ENCODE peak calls at places on chromosome 4, in four cellular contexts. P is OCI-LY7, Q is coronary artery, O is choroid plexus epithelial cell. A is an unnamed sample.

GRCh38 chr4:47002593-47002992 is 9.2 kb upstream of the GABRA4 start:
- DNase-seq in P (no peak), Q (no peak), O (peak; percentile 72), A (no peak)

GRCh38 chr4:38160487-38161207 is 200.4 kb downstream of the PTTG2 start:
- DNase-seq in P (no peak), Q (peak; percentile 53), O (peak; percentile 98), A (no peak)

GRCh38 chr4:185755451-185755850 is 56.5 kb downstream of the SORBS2 start:
- DNase-seq in P (no peak), Q (no peak), O (no peak), A (no peak)

GRCh38 chr4:120990246-120990645 is 67.7 kb upstream of the PRDM5 start:
- DNase-seq in P (no peak), Q (no peak), O (no peak), A (no peak)

GRCh38 chr4:3636628-3637320 is 104.6 kb upstream of the LRPAP1 start:
- DNase-seq in P (no peak), Q (no peak), O (no peak), A (no peak)

GRCh38 chr4:184762100-184762499 is 28.2 kb upstream of the CENPU start:
- DNase-seq in P (peak; percentile 12), Q (no peak), O (no peak), A (no peak)

GRCh38 chr4:7660176-7660540 is 225.4 kb upstream of the PSAPL1 start:
- DNase-seq in P (no peak), Q (no peak), O (no peak), A (no peak)

GRCh38 chr4:184294734-184295133 is 77.1 kb upstream of the ENPP6 start:
- DNase-seq in P (no peak), Q (no peak), O (no peak), A (no peak)

GRCh38 chr4:8319731-8320385 is 50.3 kb downstream of the HTRA3 start:
- DNase-seq in P (no peak), Q (peak; percentile 64), O (peak; percentile 27), A (no peak)

GRCh38 chr4:11632015-11632414 is 203.3 kb upstream of the HS3ST1 start:
- DNase-seq in P (no peak), Q (no peak), O (no peak), A (no peak)

GRCh38 chr4:14856076-14856926 is 146.0 kb upstream of the CPEB2 start:
- DNase-seq in P (no peak), Q (peak; percentile 81), O (peak; percentile 100), A (no peak)

GRCh38 chr4:32268949-32269348 is 1548.8 kb downstream of the PCDH7 start:
- DNase-seq in P (peak; percentile 2), Q (no peak), O (peak; percentile 43), A (no peak)

GRCh38 chr4:151700566-151701316 is 60.1 kb downstream of the GATB start:
- DNase-seq in P (no peak), Q (no peak), O (no peak), A (no peak)

GRCh38 chr4:3673716-3674478 is 92.3 kb upstream of the ADRA2C start:
- DNase-seq in P (no peak), Q (no peak), O (no peak), A (no peak)

GRCh38 chr4:75512336-75513211 is 1.6 kb downstream of the RCHY1 start:
- DNase-seq in P (peak; percentile 60), Q (no peak), O (peak; percentile 53), A (peak; percentile 34)

GRCh38 chr4:20395160-20395773 is 143.6 kb downstream of the SLIT2 start:
- DNase-seq in P (peak; percentile 41), Q (no peak), O (peak; percentile 73), A (peak; percentile 61)

GRCh38 chr4:177441061-177441802 is 1.0 kb downstream of the AGA start:
- DNase-seq in P (peak; percentile 79), Q (no peak), O (peak; percentile 28), A (no peak)

GRCh38 chr4:59024257-59024656 is 1914.1 kb upstream of the IGFBP7 start:
- DNase-seq in P (no peak), Q (no peak), O (no peak), A (no peak)

GRCh38 chr4:185811509-185812364 is at the start of gene SORBS2:
- DNase-seq in P (peak; percentile 92), Q (no peak), O (peak; percentile 65), A (no peak)

GRCh38 chr4:165794834-165795233 is 78.2 kb upstream of the TLL1 start:
- DNase-seq in P (no peak), Q (no peak), O (no peak), A (no peak)

GRCh38 chr4:143183513-143184216 is 1.1 kb upstream of the USP38 start:
- DNase-seq in P (no peak), Q (no peak), O (no peak), A (no peak)

GRCh38 chr4:89434364-89434988 is 126.9 kb upstream of the GPRIN3 start:
- DNase-seq in P (peak; percentile 64), Q (no peak), O (peak; percentile 74), A (no peak)

GRCh38 chr4:100936676-100937390 is 410.5 kb downstream of the PPP3CA start:
- DNase-seq in P (no peak), Q (no peak), O (no peak), A (no peak)

GRCh38 chr4:139537292-139537691 is 18.7 kb downstream of the SETD7 start:
- DNase-seq in P (no peak), Q (no peak), O (no peak), A (no peak)

GRCh38 chr4:70927502-70928139 is 25.5 kb downstream of the MOB1B start:
- DNase-seq in P (peak; percentile 81), Q (no peak), O (no peak), A (no peak)

GRCh38 chr4:142406051-142406549 is 440.0 kb downstream of the INPP4B start:
- DNase-seq in P (no peak), Q (no peak), O (peak; percentile 69), A (no peak)

GRCh38 chr4:1346781-1347409 is at the start of gene UVSSA:
- DNase-seq in P (peak; percentile 99), Q (peak; percentile 100), O (peak; percentile 100), A (peak; percentile 100)
- TF ChIP-seq CTCF in P (no peak), Q (no peak), O (no peak), A (no peak)

GRCh38 chr4:146445198-146446150 is 76.3 kb downstream of the SLC10A7 start:
- DNase-seq in P (no peak), Q (no peak), O (no peak), A (no peak)
- TF ChIP-seq CTCF in P (no peak), Q (no peak), O (no peak), A (no peak)

GRCh38 chr4:67674098-67674497 is 26.9 kb downstream of the UBA6 start:
- DNase-seq in P (no peak), Q (no peak), O (peak; percentile 39), A (no peak)
- TF ChIP-seq CTCF in P (peak; percentile 20), Q (no peak), O (peak; percentile 26), A (peak; percentile 45)

DNA sequence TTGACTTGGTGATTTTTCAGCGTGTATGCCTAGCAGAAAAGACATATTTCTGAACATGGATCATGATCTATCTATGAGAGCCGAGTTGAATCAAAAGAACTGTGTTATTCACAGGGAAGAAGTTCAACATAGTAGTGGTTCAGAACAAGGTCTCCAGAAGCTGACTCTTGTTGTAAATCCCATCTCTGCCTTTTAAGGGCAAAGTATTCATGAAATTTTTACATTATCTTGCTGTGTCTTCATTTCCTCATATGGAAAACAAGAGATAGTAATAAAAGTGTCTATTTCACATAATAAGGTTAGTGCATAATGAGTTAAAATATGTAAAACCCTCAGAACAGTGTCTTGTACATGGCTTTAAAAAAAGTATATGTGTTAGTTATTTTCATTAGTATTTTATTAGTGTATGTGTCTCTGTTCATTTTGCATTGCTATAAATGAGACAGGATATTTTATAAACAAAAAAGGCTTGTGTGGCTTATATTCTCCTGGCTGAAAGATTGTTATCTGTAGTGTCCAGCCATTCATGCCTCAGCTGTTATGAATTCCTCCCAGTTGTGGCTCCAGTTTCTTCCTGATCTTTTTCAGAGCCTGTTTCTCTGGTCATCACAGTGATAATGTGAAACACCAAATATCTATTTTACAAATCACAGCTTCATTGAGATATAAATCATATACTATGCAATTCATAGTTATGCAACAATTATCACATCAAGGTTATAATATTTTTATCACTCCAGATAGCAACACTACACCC is 1351.3 kb downstream of the STIM2 start:
- DNase-seq in P (no peak), Q (no peak), O (peak; percentile 15), A (no peak)
- TF ChIP-seq CTCF in P (no peak), Q (no peak), O (no peak), A (no peak)

DNA sequence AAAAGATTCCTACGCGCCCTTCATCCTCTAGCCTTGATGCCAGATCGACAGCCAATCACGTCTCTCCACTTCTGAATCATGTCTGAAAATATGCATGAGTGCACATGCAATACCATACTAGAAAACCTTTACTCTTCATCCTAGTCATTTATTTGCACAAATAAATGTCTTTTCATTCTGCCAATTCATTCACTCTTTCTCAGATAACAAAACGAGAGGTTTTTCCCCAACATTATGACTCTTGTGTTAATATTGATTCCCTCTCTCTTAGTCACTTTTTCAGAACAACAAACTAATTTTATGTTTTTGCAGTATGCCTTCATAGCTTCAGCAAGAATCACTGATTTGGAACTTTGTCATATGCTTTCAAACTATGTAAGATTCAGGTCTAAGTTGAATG is 549.4 kb upstream of the GALNT7 start:
- DNase-seq in P (no peak), Q (no peak), O (no peak), A (no peak)
- TF ChIP-seq CTCF in P (no peak), Q (no peak), O (no peak), A (no peak)

GRCh38 chr4:128840711-128841318 is 31.3 kb downstream of the JADE1 start:
- DNase-seq in P (no peak), Q (no peak), O (no peak), A (no peak)
- TF ChIP-seq CTCF in P (no peak), Q (no peak), O (peak; percentile 15), A (no peak)

GRCh38 chr4:42965326-42965725 is 72.8 kb downstream of the GRXCR1 start:
- DNase-seq in P (peak; percentile 10), Q (no peak), O (no peak), A (peak; percentile 6)
- TF ChIP-seq CTCF in P (peak; percentile 58), Q (no peak), O (no peak), A (no peak)

DNA sequence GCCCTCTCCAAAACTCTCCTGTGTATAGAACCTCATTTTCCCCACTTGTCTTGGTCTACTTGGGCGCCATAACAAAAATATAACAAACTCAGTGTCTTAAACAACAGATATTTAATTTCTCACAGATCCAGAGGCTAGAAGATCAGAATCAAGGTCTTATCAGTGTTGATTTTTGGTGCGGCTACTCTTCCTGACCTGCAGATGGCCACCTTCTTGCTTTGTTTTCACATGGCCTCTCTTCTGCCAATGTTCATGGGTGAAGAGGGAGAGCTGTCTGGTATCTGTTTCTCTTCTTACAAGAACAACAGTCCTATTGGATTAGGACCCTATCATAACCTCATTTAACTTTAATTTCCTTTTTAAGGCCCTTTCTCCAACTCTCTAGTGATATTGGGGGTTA is 177.3 kb downstream of the PABPC4L start:
- DNase-seq in P (peak; percentile 0), Q (no peak), O (peak; percentile 50), A (peak; percentile 4)
- TF ChIP-seq CTCF in P (peak; percentile 23), Q (no peak), O (peak; percentile 49), A (peak; percentile 53)